ENCODE peak calls at places on chromosomes 2 and 18, in five cellular contexts. K is lower lobe of right lung; G is Jurkat, Clone E6-1; T is sigmoid colon; C is mammary epithelial cell. F is an unnamed sample.
A peak's percentile ranks its signal among the peaks of the same experiment; 100 is the strongest.

GRCh38 chr2:98518106-98518505 is 73.4 kb downstream of the INPP4A start:
- DNase-seq in G (peak; percentile 35), T (peak; percentile 68), C (no peak), K (no peak), F (peak; percentile 61)

GRCh38 chr2:150051004-150051403 is 436.5 kb downstream of the RND3 start:
- DNase-seq in K (no peak), C (no peak), T (no peak), G (no peak), F (no peak)

GRCh38 chr2:8515390-8515761 is 166.5 kb upstream of the ID2 start:
- DNase-seq in K (no peak), G (peak; percentile 64), T (no peak), C (no peak), F (peak; percentile 66)

GRCh38 chr2:230305416-230306275 is 21.3 kb upstream of the SP140L start:
- DNase-seq in K (no peak), G (no peak), C (no peak), T (no peak), F (no peak)

GRCh38 chr18:36663312-36663711 is 165.5 kb downstream of the TPGS2 start:
- DNase-seq in K (no peak), C (no peak), T (no peak), G (no peak), F (no peak)

GRCh38 chr2:99850076-99850710 is 292.2 kb downstream of the AFF3 start:
- DNase-seq in C (no peak), K (no peak), T (no peak), G (no peak), F (no peak)

GRCh38 chr18:55478301-55478660 is 109.7 kb downstream of the TCF4 start:
- DNase-seq in T (no peak), G (no peak), K (no peak), C (no peak), F (no peak)

GRCh38 chr18:3608488-3608887 is 158.5 kb downstream of the TGIF1 start:
- DNase-seq in G (no peak), C (no peak), T (no peak), K (no peak), F (no peak)

GRCh38 chr2:8437949-8438400 is 243.9 kb upstream of the ID2 start:
- DNase-seq in C (no peak), T (peak; percentile 58), K (no peak), G (no peak), F (no peak)

GRCh38 chr2:72864500-72864899 is 22.7 kb upstream of the SPR start:
- DNase-seq in T (no peak), C (peak; percentile 82), G (no peak), K (no peak), F (no peak)

GRCh38 chr2:134911386-134911785 is 7.2 kb upstream of the CCNT2 start:
- DNase-seq in K (no peak), C (peak; percentile 17), T (no peak), G (no peak), F (no peak)

GRCh38 chr2:237682901-237683670 is 55.7 kb downstream of the LRRFIP1 start:
- DNase-seq in G (no peak), C (no peak), T (peak; percentile 45), K (peak; percentile 72), F (no peak)

GRCh38 chr18:9025104-9025838 is 77.2 kb upstream of the NDUFV2 start:
- DNase-seq in T (no peak), K (no peak), G (no peak), C (peak; percentile 42), F (no peak)

GRCh38 chr2:202545523-202545922 is 89.2 kb upstream of the FAM117B start:
- DNase-seq in K (no peak), G (no peak), T (no peak), C (no peak), F (no peak)

GRCh38 chr2:158102446-158102845 is 770 bp downstream of the UPP2 start:
- DNase-seq in T (no peak), G (no peak), C (peak; percentile 26), K (no peak), F (no peak)

GRCh38 chr18:9941108-9941507 is 27.3 kb downstream of the VAPA start:
- DNase-seq in K (no peak), T (no peak), G (no peak), C (no peak), F (no peak)

GRCh38 chr2:134583997-134584520 is 134.7 kb downstream of the TMEM163 start:
- DNase-seq in T (no peak), G (no peak), C (no peak), K (peak; percentile 60), F (no peak)

GRCh38 chr18:48894266-48894600 is 56.5 kb downstream of the SMAD7 start:
- DNase-seq in T (peak; percentile 49), C (no peak), G (no peak), K (no peak), F (no peak)

GRCh38 chr18:44632469-44633145 is 48.1 kb upstream of the SETBP1 start:
- DNase-seq in G (no peak), T (no peak), C (no peak), K (no peak), F (no peak)

GRCh38 chr2:136358576-136358975 is 240.6 kb upstream of the CXCR4 start:
- DNase-seq in C (no peak), K (no peak), T (no peak), G (no peak), F (no peak)

GRCh38 chr2:104862061-104862941 is 8.4 kb downstream of the POU3F3 start:
- DNase-seq in T (no peak), C (no peak), K (no peak), G (no peak), F (no peak)

GRCh38 chr18:57794951-57795728 is 8.0 kb downstream of the ATP8B1 start:
- DNase-seq in C (no peak), T (no peak), G (no peak), K (no peak), F (no peak)

GRCh38 chr18:28204154-28204553 is 27.2 kb upstream of the CDH2 start:
- DNase-seq in T (no peak), K (no peak), G (no peak), C (peak; percentile 57), F (no peak)

GRCh38 chr2:162092008-162092390 is 18.0 kb upstream of the DPP4 start:
- DNase-seq in G (no peak), T (no peak), C (no peak), K (no peak), F (no peak)

DNA sequence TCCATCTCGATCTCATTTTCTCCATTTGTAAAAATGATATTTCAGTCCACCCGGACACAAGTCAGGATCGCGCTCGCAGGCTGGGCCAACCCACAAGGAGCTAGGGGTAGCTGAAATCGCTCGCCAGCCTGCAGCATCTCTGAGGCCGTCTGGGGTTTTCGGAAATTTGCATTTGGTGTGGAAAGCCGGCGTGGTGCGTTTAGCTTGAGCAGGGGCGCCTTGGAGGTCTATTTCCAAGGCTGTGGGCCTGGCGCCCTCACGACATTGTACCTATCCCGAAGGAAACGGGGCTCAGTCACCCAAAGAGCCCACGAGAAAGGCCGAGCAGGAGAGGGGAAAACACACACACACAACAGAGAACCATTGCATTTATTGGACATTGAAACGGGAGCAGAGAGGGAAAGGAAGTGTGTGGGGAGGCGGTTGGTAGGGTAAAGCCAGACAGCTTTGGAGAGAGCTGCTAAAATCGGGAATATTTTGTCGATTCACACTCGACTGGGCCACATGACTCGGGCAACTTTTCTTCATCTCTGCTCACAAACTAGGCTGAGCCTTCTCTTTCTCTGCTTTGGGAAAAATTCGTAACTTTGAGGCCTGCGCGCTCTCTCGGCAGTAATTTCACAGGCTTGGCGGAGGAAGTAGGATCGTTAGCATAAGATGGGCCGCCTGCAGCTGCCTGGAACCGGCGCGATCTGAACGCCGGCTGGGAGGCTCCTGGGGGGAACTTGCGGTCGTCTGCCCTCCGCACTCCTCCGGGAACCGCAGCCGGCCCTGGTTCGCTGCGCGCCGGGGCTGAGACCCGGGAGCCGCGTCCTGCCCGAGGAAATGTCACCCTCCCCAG is 1.1 kb upstream of the HOXD8 start:
- DNase-seq in C (no peak), K (no peak), T (peak; percentile 65), G (no peak), F (no peak)
- H3K4me3 ChIP-seq in C (no peak overlapping the region), K (no peak overlapping the region), T (peak overlapping the region; percentile 45), G (peak overlapping the region; percentile 44), F (no peak overlapping the region)

GRCh38 chr2:218897394-218898108 is 16.9 kb downstream of the WNT10A start:
- DNase-seq in C (no peak), T (no peak), G (no peak), K (no peak), F (no peak)
- H3K4me3 ChIP-seq in C (no peak overlapping the region), T (no peak overlapping the region), G (peak overlapping the region; percentile 42), K (peak overlapping the region; percentile 21), F (no peak overlapping the region)

GRCh38 chr2:219059725-219060682 is 717 bp downstream of the IHH start:
- DNase-seq in C (peak; percentile 12), G (no peak), K (no peak), T (no peak), F (no peak)
- H3K4me3 ChIP-seq in C (no peak overlapping the region), G (no peak overlapping the region), K (peak overlapping the region; percentile 46), T (peak overlapping the region; percentile 31), F (no peak overlapping the region)

GRCh38 chr2:84862006-84862405 is 18.9 kb downstream of the TRABD2A start:
- DNase-seq in G (no peak), K (no peak), C (no peak), T (no peak), F (no peak)
- H3K4me3 ChIP-seq in G (no peak overlapping the region), K (no peak overlapping the region), C (no peak overlapping the region), T (no peak overlapping the region), F (no peak overlapping the region)

GRCh38 chr2:10378189-10378588 is 69.9 kb downstream of the ODC1 start:
- DNase-seq in K (no peak), C (no peak), G (peak; percentile 37), T (no peak), F (peak; percentile 21)

GRCh38 chr2:10380048-10380926 is 67.8 kb downstream of the ODC1 start:
- DNase-seq in G (no peak), K (peak; percentile 66), C (peak; percentile 20), T (no peak), F (no peak)

GRCh38 chr2:10375570-10376266 is 72.4 kb downstream of the ODC1 start:
- DNase-seq in G (no peak), T (no peak), K (no peak), C (no peak), F (no peak)

GRCh38 chr2:10377052-10377746 is 70.9 kb downstream of the ODC1 start:
- DNase-seq in C (no peak), G (no peak), T (no peak), K (no peak), F (no peak)

DNA sequence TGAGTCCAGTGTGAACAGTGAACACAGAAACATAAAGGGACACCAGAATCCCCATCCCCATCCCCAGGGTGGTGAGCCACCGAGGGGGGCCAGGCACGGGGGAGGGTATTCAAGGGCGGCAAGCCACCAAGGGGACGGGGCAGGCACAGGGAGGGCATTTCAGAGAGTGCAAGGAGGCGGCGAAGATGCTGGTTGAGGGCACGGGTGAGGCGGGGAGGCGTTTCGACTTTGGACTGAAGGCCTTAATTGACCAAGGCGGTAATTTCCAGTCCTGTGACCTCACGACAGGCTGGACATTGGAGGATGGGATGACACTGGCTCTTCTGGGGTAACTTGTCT is 70.4 kb downstream of the ODC1 start:
- DNase-seq in C (no peak), K (no peak), T (no peak), G (no peak), F (no peak)
- H3K4me3 ChIP-seq in C (no peak overlapping the region), K (no peak overlapping the region), T (no peak overlapping the region), G (no peak overlapping the region), F (no peak overlapping the region)

DNA sequence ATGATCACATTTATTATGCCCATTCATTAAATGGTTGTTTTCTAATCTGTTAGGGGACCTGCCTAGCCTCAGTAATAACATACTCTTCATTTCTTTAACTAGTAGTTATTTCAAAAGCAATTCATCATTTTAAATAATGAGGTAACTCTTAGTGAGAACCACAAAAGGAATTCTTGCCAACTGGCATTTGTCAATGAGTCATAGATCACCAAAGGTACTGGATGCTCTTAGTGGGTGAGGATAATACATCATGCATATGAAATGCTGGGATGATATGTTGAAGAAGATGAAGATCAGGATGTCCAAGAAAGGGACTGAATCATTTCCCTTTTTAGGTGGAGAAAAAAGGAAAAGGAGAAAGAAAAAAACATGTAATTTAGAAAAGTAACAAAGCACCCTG is 826.2 kb upstream of the DDX18 start:
- DNase-seq in C (peak; percentile 6), K (no peak), G (no peak), T (no peak), F (no peak)
- H3K4me3 ChIP-seq in C (no peak overlapping the region), K (no peak overlapping the region), G (no peak overlapping the region), T (no peak overlapping the region), F (no peak overlapping the region)

F was measured in CD4-positive, alpha-beta memory T cell.